ENCODE peak calls at places on chromosome 4, in eight cellular contexts. X, G, Y, Z, K, I, O and S are unnamed samples.

GRCh38 chr4:70913947-70914445 is 11.8 kb downstream of the MOB1B start:
- DNase-seq in Y (no peak), G (no peak), X (no peak), K (no peak), I (peak; percentile 56), O (peak; percentile 25), Z (no peak), S (no peak)

GRCh38 chr4:76987153-76987562 is 37.6 kb downstream of the SEPTIN11 start:
- DNase-seq in I (no peak), O (peak; percentile 69), K (no peak), X (no peak), Y (peak; percentile 96), Z (peak; percentile 34), G (no peak), S (no peak)

GRCh38 chr4:3193531-3194203 is 55.3 kb upstream of the MSANTD1 start:
- DNase-seq in K (no peak), X (no peak), I (peak; percentile 51), G (no peak), Z (no peak), O (no peak), Y (no peak), S (no peak)

GRCh38 chr4:14994242-14994641 is 8.0 kb upstream of the CPEB2 start:
- DNase-seq in Z (no peak), Y (no peak), X (no peak), K (no peak), G (no peak), O (no peak), I (no peak), S (no peak)

GRCh38 chr4:89111833-89112563 is 665 bp downstream of the TIGD2 start:
- DNase-seq in I (peak; percentile 14), X (no peak), O (peak; percentile 48), Z (no peak), G (no peak), Y (peak; percentile 73), K (no peak), S (no peak)

GRCh38 chr4:153467897-153468262 is 1.7 kb downstream of the TMEM131L start:
- DNase-seq in I (peak; percentile 70), Y (no peak), X (no peak), K (no peak), G (no peak), O (no peak), Z (no peak), S (no peak)

GRCh38 chr4:109739547-109739946 is 9.7 kb upstream of the PLA2G12A start:
- DNase-seq in Z (no peak), K (no peak), O (no peak), Y (no peak), G (no peak), X (no peak), I (no peak), S (no peak)

GRCh38 chr4:78517050-78517652 is 34.4 kb upstream of the ANXA3 start:
- DNase-seq in Y (no peak), G (no peak), K (no peak), Z (no peak), O (peak; percentile 65), I (peak; percentile 41), X (no peak), S (no peak)

GRCh38 chr4:48943387-48943786 is 36.8 kb upstream of the OCIAD2 start:
- DNase-seq in K (no peak), Z (no peak), G (no peak), X (no peak), Y (no peak), O (peak; percentile 73), I (peak; percentile 54), S (no peak)

GRCh38 chr4:165288639-165289428 is 38.6 kb upstream of the MSMO1 start:
- DNase-seq in X (no peak), Y (peak; percentile 16), O (no peak), I (no peak), K (no peak), Z (no peak), G (no peak), S (no peak)

GRCh38 chr4:47704693-47705325 is 133.1 kb downstream of the CORIN start:
- DNase-seq in G (peak; percentile 70), K (no peak), Z (peak; percentile 37), O (peak; percentile 79), I (peak; percentile 80), Y (peak; percentile 7), X (no peak), S (no peak)

GRCh38 chr4:137909910-137910309 is 332.2 kb downstream of the SLC7A11 start:
- DNase-seq in I (no peak), Z (no peak), X (no peak), Y (no peak), G (no peak), O (peak; percentile 11), K (no peak), S (no peak)

GRCh38 chr4:174467107-174467506 is 55.2 kb downstream of the HPGD start:
- DNase-seq in Z (no peak), O (no peak), I (no peak), K (no peak), X (no peak), G (no peak), Y (no peak), S (no peak)

GRCh38 chr4:75924309-75924708 is 16.5 kb downstream of the NAAA start:
- DNase-seq in Z (no peak), O (no peak), Y (no peak), K (no peak), G (no peak), I (no peak), X (no peak), S (no peak)

GRCh38 chr4:25535278-25535677 is 120.4 kb upstream of the SLC34A2 start:
- DNase-seq in G (no peak), O (no peak), Z (no peak), X (no peak), I (no peak), Y (no peak), K (no peak), S (no peak)

GRCh38 chr4:87382931-87383330 is 8.1 kb downstream of the HSD17B11 start:
- DNase-seq in K (no peak), I (peak; percentile 19), O (no peak), Z (no peak), Y (no peak), X (no peak), G (no peak), S (no peak)

GRCh38 chr4:48360285-48360965 is 19.1 kb downstream of the SLAIN2 start:
- DNase-seq in I (no peak), Z (no peak), K (no peak), Y (peak; percentile 36), X (no peak), O (no peak), G (no peak), S (no peak)

GRCh38 chr4:107978716-107979451 is 10.8 kb upstream of the HADH start:
- DNase-seq in G (no peak), Z (no peak), I (no peak), X (no peak), Y (no peak), K (no peak), O (no peak), S (peak; percentile 13)
- H3K27ac ChIP-seq in G (peak overlapping the region; percentile 66), Z (no peak overlapping the region), I (no peak overlapping the region), X (no peak overlapping the region), Y (no peak overlapping the region), K (no peak overlapping the region), O (no peak overlapping the region), S (peak overlapping the region; percentile 91)

DNA sequence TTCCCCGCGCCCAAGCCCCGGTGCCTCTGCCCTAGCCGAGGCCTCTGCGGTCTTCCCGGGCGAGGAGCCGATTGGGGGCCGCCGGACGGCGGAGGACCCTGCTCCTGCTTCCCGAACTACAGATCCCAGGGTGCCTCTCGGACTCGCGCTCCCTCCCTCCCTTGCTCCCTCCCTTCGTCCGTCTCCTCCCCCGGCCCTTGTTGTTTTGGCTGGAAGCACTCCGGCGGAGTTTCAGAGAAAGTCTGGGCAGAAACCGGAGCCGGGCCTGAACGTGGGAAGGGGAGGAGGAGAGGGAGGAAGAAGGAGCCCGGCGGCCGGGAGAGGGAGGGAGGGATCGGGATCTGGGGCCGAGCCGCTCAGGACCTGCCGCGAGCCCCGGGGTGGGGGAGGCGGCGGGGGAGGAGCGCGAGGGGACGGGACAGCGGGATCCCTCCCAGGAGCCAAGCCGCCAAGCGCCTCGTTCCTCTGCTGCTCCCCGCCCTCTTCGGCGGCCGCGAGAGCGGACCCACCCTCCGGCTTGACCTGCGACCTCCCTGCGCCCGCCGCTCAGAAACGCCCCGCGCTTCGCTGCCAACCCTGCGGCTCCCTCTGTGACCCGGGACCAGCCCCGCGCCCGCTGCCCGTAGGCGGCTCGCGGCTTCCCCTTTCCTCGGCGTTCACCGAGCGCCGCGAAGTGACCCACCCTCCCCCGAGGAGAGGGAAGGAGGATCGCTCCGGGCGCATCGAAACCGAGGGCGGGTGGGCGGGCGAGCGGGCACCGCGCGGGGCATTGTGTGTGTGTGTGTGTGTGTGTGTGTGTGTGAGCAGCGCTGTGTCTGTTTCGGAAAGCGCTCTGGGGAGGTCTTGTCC is 473 bp upstream of the GAB1 start:
- DNase-seq in Z (peak; percentile 94), Y (peak; percentile 83), X (no peak), G (peak; percentile 97), I (no peak), O (peak; percentile 95), K (no peak), S (peak; percentile 93)
- H3K27ac ChIP-seq in Z (no peak overlapping the region), Y (peak overlapping the region; percentile 89), X (no peak overlapping the region), G (peak overlapping the region; percentile 94), I (no peak overlapping the region), O (peak overlapping the region; percentile 98), K (no peak overlapping the region), S (peak overlapping the region; percentile 96)

GRCh38 chr4:83204731-83205130 is 79.9 kb downstream of the COQ2 start:
- DNase-seq in O (no peak), G (no peak), Y (no peak), K (no peak), X (no peak), I (no peak), Z (no peak), S (no peak)

GRCh38 chr4:83205760-83206159 is 78.8 kb downstream of the COQ2 start:
- DNase-seq in I (no peak), Y (no peak), O (no peak), K (no peak), G (no peak), X (no peak), Z (no peak), S (no peak)

GRCh38 chr4:83208776-83209365 is 75.7 kb downstream of the COQ2 start:
- DNase-seq in Y (no peak), G (no peak), K (no peak), I (no peak), X (no peak), O (no peak), Z (no peak), S (no peak)

GRCh38 chr4:83208371-83208770 is 76.2 kb downstream of the COQ2 start:
- DNase-seq in O (no peak), K (no peak), Z (no peak), I (no peak), Y (no peak), X (no peak), G (no peak), S (no peak)

GRCh38 chr4:83207497-83208105 is 77.0 kb downstream of the COQ2 start:
- DNase-seq in I (no peak), G (no peak), O (peak; percentile 64), Y (peak; percentile 36), K (no peak), Z (no peak), X (no peak), S (no peak)
- H3K27ac ChIP-seq in I (no peak overlapping the region), G (no peak overlapping the region), O (no peak overlapping the region), Y (no peak overlapping the region), K (no peak overlapping the region), Z (no peak overlapping the region), X (no peak overlapping the region), S (no peak overlapping the region)

DNA sequence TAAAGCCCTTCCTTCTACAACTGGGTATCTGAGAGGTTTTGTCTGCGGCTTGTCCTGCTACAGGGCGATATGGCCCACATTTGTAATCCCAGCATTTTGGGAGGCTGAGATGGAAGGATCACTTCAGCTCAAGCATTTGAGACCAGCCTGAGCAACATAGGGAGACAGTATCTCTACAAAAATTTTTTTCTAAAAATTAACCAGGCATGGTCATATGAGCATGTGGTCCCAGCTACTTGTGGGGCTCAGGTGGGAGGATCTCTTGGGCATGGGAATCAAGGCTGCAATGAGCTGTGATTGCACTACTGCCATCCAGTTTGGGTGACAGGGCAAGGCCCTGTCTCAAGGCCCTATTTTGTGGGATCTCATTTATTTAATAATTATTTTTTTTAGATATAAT is 420.6 kb upstream of the PABPC4L start:
- DNase-seq in O (no peak), Z (no peak), I (no peak), Y (no peak), X (no peak), K (no peak), G (no peak), S (no peak)
- H3K27ac ChIP-seq in O (peak overlapping the region; percentile 72), Z (no peak overlapping the region), I (no peak overlapping the region), Y (no peak overlapping the region), X (no peak overlapping the region), K (no peak overlapping the region), G (no peak overlapping the region), S (no peak overlapping the region)